ENCODE peak calls at places on chromosomes 11 and 22, in five cellular contexts. Q is myocyte; P is T-helper 1 cell; B is WTC11; C is stimulated activated CD4-positive, alpha-beta T cell treated with anti-CD3 and anti-CD28 coated beads, Interleukin-15, amount 100 ng/mL, for 24 hours. D is an unnamed sample.

GRCh38 chr11:17791144-17791543 is 56.6 kb downstream of the KCNC1 start:
- DNase-seq in B (no peak), C (no peak), P (no peak), Q (no peak), D (no peak)

GRCh38 chr11:69437001-69437875 is 44.2 kb upstream of the LINC01488 start:
- DNase-seq in C (no peak), B (peak), Q (peak), P (no peak), D (no peak)

GRCh38 chr11:449889-450808 is at the start of gene PTDSS2:
- DNase-seq in P (peak), B (peak), C (peak), Q (peak), D (peak)

GRCh38 chr11:95082576-95083001 is 7.1 kb upstream of the ENDOD1 start:
- DNase-seq in C (no peak), Q (no peak), P (no peak), B (no peak), D (no peak)

GRCh38 chr11:128522943-128523518 is 64.3 kb downstream of the ETS1 start:
- DNase-seq in C (peak), B (no peak), Q (no peak), P (peak), D (no peak)

GRCh38 chr11:116714902-116715301 is 57.9 kb downstream of the BUD13 start:
- DNase-seq in C (no peak), B (no peak), P (no peak), Q (no peak), D (no peak)

GRCh38 chr11:80096736-80097135 is 655.9 kb upstream of the TENM4 start:
- DNase-seq in P (no peak), C (no peak), B (no peak), Q (peak), D (no peak)

GRCh38 chr11:70580036-70580805 is 181.9 kb downstream of the CTTN start:
- DNase-seq in B (no peak), P (no peak), C (no peak), Q (peak), D (no peak)

GRCh38 chr11:62435741-62436485 is 17.1 kb downstream of the SCGB1A1 start:
- DNase-seq in P (peak), C (no peak), Q (no peak), B (no peak), D (no peak)

GRCh38 chr22:20239951-20240773 is 28.0 kb downstream of the RTN4R start:
- DNase-seq in Q (no peak), P (no peak), C (no peak), B (peak), D (no peak)

GRCh38 chr22:23240639-23241389 is 60.5 kb downstream of the BCR start:
- DNase-seq in Q (no peak), B (peak), P (peak), C (peak), D (no peak)

GRCh38 chr11:102026975-102027374 is 20.3 kb upstream of the CFAP300 start:
- DNase-seq in B (no peak), P (no peak), Q (no peak), C (no peak), D (no peak)

GRCh38 chr22:25942989-25943411 is 201.0 kb downstream of the MYO18B start:
- DNase-seq in B (peak), C (no peak), Q (peak), P (no peak), D (no peak)